ENCODE peak calls at places on chromosomes 12 and 14, in seven cellular contexts. X, F, T, H, J, Q and K are unnamed samples.

GRCh38 chr14:85702937-85703336 is 173.0 kb downstream of the FLRT2 start:
- DNase-seq in X (no peak), F (no peak), T (no peak), H (no peak), J (no peak), Q (no peak), K (no peak)

GRCh38 chr12:124336742-124337520 is 42.0 kb downstream of the RFLNA start:
- DNase-seq in X (no peak), F (no peak), T (no peak), H (no peak), J (no peak), Q (no peak), K (no peak)

GRCh38 chr12:24903305-24904088 is 45.4 kb downstream of the BCAT1 start:
- DNase-seq in X (no peak), F (no peak), T (peak), H (no peak), J (no peak), Q (no peak), K (no peak)

GRCh38 chr14:101177301-101178055 is 274.0 kb upstream of the RTL1 start:
- DNase-seq in X (no peak), F (peak), T (no peak), H (no peak), J (no peak), Q (no peak), K (no peak)

GRCh38 chr12:45575417-45575816 is 154.1 kb upstream of the ARID2 start:
- DNase-seq in X (no peak), F (no peak), T (no peak), H (no peak), J (no peak), Q (no peak), K (no peak)

GRCh38 chr12:69490920-69491643 is 20.9 kb downstream of the FRS2 start:
- DNase-seq in X (no peak), F (no peak), T (no peak), H (no peak), J (no peak), Q (no peak), K (no peak)

GRCh38 chr12:7161811-7162210 is 27.7 kb upstream of the PEX5 start:
- DNase-seq in X (no peak), F (no peak), T (no peak), H (peak), J (no peak), Q (no peak), K (no peak)

GRCh38 chr12:113220593-113221180 is 577 bp upstream of the TPCN1 start:
- DNase-seq in X (no peak), F (no peak), T (no peak), H (no peak), J (no peak), Q (no peak), K (no peak)

GRCh38 chr12:106023034-106023433 is 115.7 kb downstream of the NUAK1 start:
- DNase-seq in X (no peak), F (no peak), T (no peak), H (no peak), J (no peak), Q (no peak), K (no peak)

GRCh38 chr12:19841451-19841850 is 402.2 kb downstream of the AEBP2 start:
- DNase-seq in X (no peak), F (no peak), T (no peak), H (no peak), J (no peak), Q (no peak), K (no peak)

GRCh38 chr12:31003861-31004640 is 69.6 kb upstream of the DDX11 start:
- DNase-seq in X (no peak), F (peak), T (no peak), H (no peak), J (no peak), Q (peak), K (no peak)

GRCh38 chr12:104132351-104132956 is 5.6 kb downstream of the NFYB start:
- DNase-seq in X (no peak), F (no peak), T (no peak), H (no peak), J (no peak), Q (no peak), K (no peak)

GRCh38 chr14:64920465-64920864 is 6.2 kb downstream of the CHURC1 start:
- DNase-seq in X (no peak), F (no peak), T (no peak), H (no peak), J (no peak), Q (no peak), K (no peak)

GRCh38 chr14:92577321-92577742 is 63.8 kb downstream of the RIN3 start:
- DNase-seq in X (no peak), F (no peak), T (no peak), H (no peak), J (no peak), Q (no peak), K (no peak)
- TF ChIP-seq CTCF in X (no peak), F (no peak), T (no peak), H (no peak), J (no peak), Q (no peak), K (no peak)

GRCh38 chr12:66449531-66449930 is 147.2 kb downstream of the HELB start:
- DNase-seq in X (no peak), F (no peak), T (no peak), H (no peak), J (no peak), Q (no peak), K (no peak)
- TF ChIP-seq CTCF in X (no peak), F (no peak), T (no peak), H (no peak), J (no peak), Q (no peak), K (no peak)

DNA sequence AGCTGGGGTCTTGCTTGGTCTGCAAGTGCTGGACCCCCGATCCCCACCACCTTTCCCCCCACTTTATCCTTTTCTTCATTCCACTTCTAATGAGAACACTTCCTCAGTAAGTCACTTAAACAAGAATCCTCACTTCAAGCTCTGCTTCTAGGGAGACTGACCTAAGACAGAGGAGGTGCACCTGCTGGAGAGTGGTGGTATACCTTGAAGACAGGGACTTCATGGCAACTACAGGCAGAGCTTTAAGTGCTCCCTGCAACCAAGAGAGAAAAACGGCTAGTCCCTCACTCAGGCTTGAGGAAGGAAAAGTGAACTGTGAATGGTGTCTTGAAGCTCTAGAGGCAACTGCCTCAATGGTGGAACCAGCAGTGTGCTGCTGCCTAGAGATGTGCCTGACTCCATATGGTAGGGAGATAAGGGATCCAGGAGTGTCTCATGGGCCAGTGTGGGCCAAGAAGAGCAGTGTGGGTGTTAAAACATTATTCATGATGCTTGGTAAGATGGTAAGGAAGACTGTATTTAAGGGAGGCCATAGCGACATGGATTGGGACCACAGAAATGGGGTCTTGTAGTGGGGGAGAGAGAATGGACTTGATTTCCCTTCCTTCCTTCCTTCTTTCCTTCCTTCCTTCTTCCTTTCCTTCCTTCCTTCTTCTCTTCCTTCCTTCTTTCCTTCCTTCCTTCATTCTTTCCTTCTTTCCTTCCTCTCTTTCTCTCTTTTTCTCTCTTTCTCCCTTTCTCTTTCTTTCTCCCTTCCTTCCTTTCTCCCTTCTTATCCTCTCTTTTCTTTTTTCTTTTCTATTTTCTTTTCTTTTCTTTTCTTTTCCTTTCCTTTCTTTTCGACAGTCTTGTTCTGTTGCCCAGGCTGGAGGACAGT is 96.2 kb upstream of the NAP1L1 start:
- DNase-seq in X (no peak), F (no peak), T (no peak), H (peak), J (no peak), Q (no peak), K (no peak)
- TF ChIP-seq CTCF in X (no peak), F (no peak), T (no peak), H (peak), J (no peak), Q (no peak), K (no peak)

GRCh38 chr12:56013482-56013881 is 7.4 kb upstream of the IKZF4 start:
- DNase-seq in X (no peak), F (no peak), T (no peak), H (no peak), J (no peak), Q (no peak), K (no peak)
- TF ChIP-seq CTCF in X (no peak), F (no peak), T (no peak), H (no peak), J (no peak), Q (no peak), K (no peak)

GRCh38 chr14:88729159-88729558 is 63.6 kb downstream of the EML5 start:
- DNase-seq in X (no peak), F (no peak), T (no peak), H (no peak), J (no peak), Q (no peak), K (no peak)
- TF ChIP-seq CTCF in X (no peak), F (no peak), T (peak), H (peak), J (no peak), Q (no peak), K (peak)

GRCh38 chr12:96985515-96986362 is 78.7 kb downstream of the NEDD1 start:
- DNase-seq in X (peak), F (peak), T (no peak), H (peak), J (no peak), Q (peak), K (peak)

GRCh38 chr12:96986883-96987523 is 79.9 kb downstream of the NEDD1 start:
- DNase-seq in X (peak), F (no peak), T (peak), H (peak), J (no peak), Q (no peak), K (no peak)

GRCh38 chr12:96988919-96989318 is 81.9 kb downstream of the NEDD1 start:
- DNase-seq in X (no peak), F (no peak), T (no peak), H (no peak), J (no peak), Q (no peak), K (no peak)

GRCh38 chr12:96994900-96995299 is 87.8 kb downstream of the NEDD1 start:
- DNase-seq in X (no peak), F (no peak), T (no peak), H (no peak), J (no peak), Q (no peak), K (no peak)

GRCh38 chr12:96989916-96990315 is 82.9 kb downstream of the NEDD1 start:
- DNase-seq in X (peak), F (no peak), T (no peak), H (peak), J (no peak), Q (peak), K (no peak)
- TF ChIP-seq CTCF in X (no peak), F (no peak), T (peak), H (peak), J (no peak), Q (no peak), K (no peak)

GRCh38 chr14:59200214-59200613 is 11.7 kb downstream of the DAAM1 start:
- DNase-seq in X (no peak), F (no peak), T (no peak), H (no peak), J (no peak), Q (no peak), K (no peak)

GRCh38 chr14:59197695-59198262 is 9.3 kb downstream of the DAAM1 start:
- DNase-seq in X (no peak), F (no peak), T (no peak), H (no peak), J (no peak), Q (no peak), K (no peak)

GRCh38 chr14:59199614-59200013 is 11.1 kb downstream of the DAAM1 start:
- DNase-seq in X (no peak), F (no peak), T (no peak), H (no peak), J (no peak), Q (no peak), K (no peak)

GRCh38 chr14:59202031-59202430 is 13.6 kb downstream of the DAAM1 start:
- DNase-seq in X (no peak), F (no peak), T (no peak), H (no peak), J (no peak), Q (no peak), K (no peak)

GRCh38 chr14:59199205-59199604 is 10.7 kb downstream of the DAAM1 start:
- DNase-seq in X (no peak), F (no peak), T (no peak), H (no peak), J (no peak), Q (no peak), K (peak)
- TF ChIP-seq CTCF in X (no peak), F (peak), T (no peak), H (peak), J (no peak), Q (no peak), K (peak)

DNA sequence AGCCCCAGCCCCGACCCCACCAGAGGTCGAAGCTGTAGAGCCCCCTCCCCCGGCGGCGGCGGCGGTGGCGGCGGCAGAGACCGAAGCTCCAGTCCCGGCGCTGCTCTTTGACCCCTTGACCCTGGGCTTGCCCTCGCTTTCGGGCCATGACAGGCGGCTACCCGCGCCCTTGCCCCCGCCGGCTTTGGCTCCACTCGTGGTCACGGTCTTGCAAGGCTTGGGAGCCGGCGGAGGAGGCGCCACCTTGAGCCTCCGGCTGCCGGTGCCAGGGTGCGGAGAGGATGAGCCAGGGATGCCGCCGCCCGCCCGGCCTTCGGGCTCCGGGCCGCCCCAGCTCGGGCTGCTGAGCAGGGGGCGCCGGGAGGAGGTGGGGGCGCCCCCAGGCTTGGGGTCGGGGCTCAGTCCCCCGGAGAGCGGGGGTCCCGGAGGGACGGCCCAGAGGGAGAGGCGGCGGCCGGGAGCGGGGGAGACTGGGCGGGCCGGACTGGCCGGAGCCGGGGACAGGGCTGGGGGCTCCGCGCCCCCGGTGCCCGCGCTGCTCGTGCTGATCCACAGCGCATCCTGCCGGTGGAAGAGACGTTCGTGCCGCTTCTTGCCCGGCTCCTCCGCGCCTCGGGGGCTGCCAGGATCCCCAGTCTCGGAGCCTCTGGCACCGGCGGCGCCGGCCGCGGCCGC is 938 bp downstream of the AGAP2 start:
- DNase-seq in X (no peak), F (no peak), T (peak), H (peak), J (no peak), Q (peak), K (peak)
- TF ChIP-seq CTCF in X (no peak), F (no peak), T (peak), H (peak), J (no peak), Q (no peak), K (no peak)

DNA sequence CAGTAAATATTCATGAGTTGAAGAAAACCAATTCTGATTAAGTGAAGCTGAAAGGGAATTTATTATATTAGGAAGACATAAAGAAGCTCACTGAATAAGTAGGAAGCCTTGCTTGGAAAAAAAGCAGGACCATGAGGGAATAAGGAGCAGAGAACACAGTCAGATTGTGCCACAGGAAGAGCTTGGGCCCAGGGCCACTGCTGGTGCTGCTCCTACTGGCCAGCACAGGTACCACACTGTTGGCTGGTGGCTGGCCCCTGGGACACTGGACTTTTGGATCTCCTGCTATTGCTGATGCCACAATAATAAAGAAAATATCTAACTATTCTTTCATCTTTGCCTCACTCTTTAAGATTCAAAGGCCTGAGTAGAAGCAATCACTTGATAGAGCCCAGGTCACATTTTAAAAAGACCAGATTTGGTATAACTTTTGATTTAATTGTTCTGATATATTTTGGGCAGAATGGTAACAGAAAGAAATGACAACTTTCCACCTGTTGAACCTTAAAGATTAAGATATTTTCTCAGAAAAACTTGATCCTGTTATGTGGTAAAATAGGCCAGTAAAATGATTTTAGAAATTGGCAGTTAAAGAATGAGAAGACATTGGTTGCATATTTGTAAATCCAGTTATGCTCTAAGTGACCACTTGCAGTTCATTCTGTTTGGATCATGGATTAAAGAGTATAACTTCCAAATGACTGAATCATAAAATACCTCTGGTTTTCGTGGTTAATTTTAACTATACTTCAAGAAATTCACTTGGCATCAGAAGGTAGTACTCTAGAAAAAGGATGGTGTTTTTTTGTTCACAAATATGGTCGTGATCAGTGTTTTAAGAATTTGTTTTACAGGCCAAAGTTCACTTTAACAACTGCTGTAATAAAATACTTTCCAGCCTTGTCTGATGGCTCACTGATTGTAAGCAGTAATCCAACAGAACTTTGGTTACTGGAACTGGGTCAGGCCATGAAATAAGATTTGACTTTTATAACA is 68.3 kb downstream of the DERA start:
- DNase-seq in X (peak), F (no peak), T (no peak), H (peak), J (no peak), Q (peak), K (no peak)
- TF ChIP-seq CTCF in X (peak), F (peak), T (peak), H (peak), J (no peak), Q (peak), K (peak)

GRCh38 chr14:43692706-43693105 is 814.4 kb downstream of the FSCB start:
- DNase-seq in X (no peak), F (no peak), T (no peak), H (no peak), J (no peak), Q (no peak), K (no peak)

GRCh38 chr14:43697003-43697402 is 810.1 kb downstream of the FSCB start:
- DNase-seq in X (no peak), F (no peak), T (no peak), H (no peak), J (no peak), Q (no peak), K (no peak)
- TF ChIP-seq CTCF in X (no peak), F (no peak), T (peak), H (peak), J (no peak), Q (no peak), K (no peak)